ENCODE peak calls at places on chromosome 17, in four cellular contexts. G is GM12878, B is K562, C is HepG2. H is an unnamed sample.

GRCh38 chr17:19317359-19318095 is 45.0 kb downstream of the B9D1 start:
- DNase-seq in B (peak; percentile 65), C (peak; percentile 89), G (no peak), H (no peak)

GRCh38 chr17:50988427-50988826 is 122.3 kb upstream of the TOB1 start:
- DNase-seq in C (peak; percentile 23), B (no peak), G (no peak), H (no peak)

GRCh38 chr17:20010099-20010863 is 1.1 kb downstream of the SPECC1 start:
- DNase-seq in B (peak; percentile 32), C (peak; percentile 33), G (no peak), H (peak; percentile 65)

GRCh38 chr17:77959216-77959925 is 868 bp downstream of the TNRC6C start:
- DNase-seq in G (no peak), B (no peak), C (no peak), H (no peak)

GRCh38 chr17:3794890-3795757 is 5.9 kb downstream of the ITGAE start:
- DNase-seq in G (no peak), B (no peak), C (peak; percentile 78), H (peak; percentile 66)

GRCh38 chr17:21131090-21131616 is 4.4 kb downstream of the DHRS7B start:
- DNase-seq in B (no peak), C (no peak), G (no peak), H (no peak)

GRCh38 chr17:76492250-76492988 is 8.8 kb downstream of the RHBDF2 start:
- DNase-seq in G (peak; percentile 58), C (no peak), B (no peak), H (no peak)

GRCh38 chr17:14464741-14465140 is 163.9 kb downstream of the HS3ST3B1 start:
- DNase-seq in C (no peak), B (no peak), G (no peak), H (no peak)

GRCh38 chr17:42750730-42751356 is 6.0 kb upstream of the EZH1 start:
- DNase-seq in C (no peak), B (peak; percentile 42), G (no peak), H (no peak)

GRCh38 chr17:42846594-42847280 is 2.4 kb downstream of the AOC2 start:
- DNase-seq in B (no peak), G (no peak), C (peak; percentile 23), H (peak; percentile 36)

GRCh38 chr17:61400058-61400785 is 579 bp downstream of the TBX2 start:
- DNase-seq in B (no peak), G (no peak), C (no peak), H (peak; percentile 74)

GRCh38 chr17:17921192-17922082 is 50.8 kb downstream of the TOM1L2 start:
- DNase-seq in B (peak; percentile 54), C (peak; percentile 89), G (no peak), H (peak; percentile 92)

GRCh38 chr17:35104844-35105450 is 14.7 kb downstream of the RAD51D start:
- DNase-seq in C (no peak), G (no peak), B (no peak), H (no peak)

GRCh38 chr17:34581446-34582184 is 2.2 kb downstream of the TMEM132E start:
- DNase-seq in B (no peak), G (no peak), C (no peak), H (no peak)

GRCh38 chr17:76545918-76546555 is 6.2 kb downstream of the PRCD start:
- DNase-seq in B (no peak), G (no peak), C (no peak), H (no peak)

GRCh38 chr17:4304417-4305027 is 40.7 kb upstream of the ANKFY1 start:
- DNase-seq in B (peak; percentile 62), G (no peak), C (peak; percentile 41), H (peak; percentile 74)

GRCh38 chr17:8430966-8431365 is 4.7 kb upstream of the NDEL1 start:
- DNase-seq in G (no peak), B (no peak), C (no peak), H (no peak)

GRCh38 chr17:73555199-73555810 is 88.9 kb downstream of the SDK2 start:
- DNase-seq in C (no peak), B (no peak), G (no peak), H (no peak)

GRCh38 chr17:73304971-73305786 is 6.6 kb downstream of the CDC42EP4 start:
- DNase-seq in B (peak; percentile 66), G (no peak), C (no peak), H (peak; percentile 71)

GRCh38 chr17:76920364-76921139 is 52.3 kb downstream of the MGAT5B start:
- DNase-seq in G (no peak), C (no peak), B (no peak), H (no peak)

GRCh38 chr17:20225162-20226115 is 216.3 kb downstream of the SPECC1 start:
- DNase-seq in B (no peak), C (no peak), G (no peak), H (no peak)

GRCh38 chr17:8606415-8606814 is 24.1 kb downstream of the MYH10 start:
- DNase-seq in C (no peak), G (no peak), B (no peak), H (no peak)

GRCh38 chr17:78377858-78378224 is 608 bp upstream of the PGS1 start:
- DNase-seq in B (no peak), G (no peak), C (no peak), H (no peak)

GRCh38 chr17:8019161-8019560 is 16.7 kb downstream of the GUCY2D start:
- DNase-seq in G (no peak), C (no peak), B (no peak), H (no peak)

GRCh38 chr17:63495471-63495870 is 18.6 kb downstream of the ACE start:
- DNase-seq in G (no peak), C (no peak), B (no peak), H (no peak)

GRCh38 chr17:35051183-35051578 is 12.3 kb downstream of the RFFL start:
- DNase-seq in C (peak; percentile 81), G (no peak), B (peak; percentile 13), H (no peak)

GRCh38 chr17:39979021-39979660 is 1.5 kb upstream of the PSMD3 start:
- DNase-seq in B (no peak), C (no peak), G (no peak), H (peak; percentile 23)

GRCh38 chr17:14582996-14583395 is 282.1 kb downstream of the HS3ST3B1 start:
- DNase-seq in C (no peak), B (no peak), G (no peak), H (no peak)

GRCh38 chr17:49401971-49402491 is 12.7 kb downstream of the PHB1 start:
- DNase-seq in B (no peak), C (no peak), G (no peak), H (no peak)
- TF ChIP-seq CHD4 in B (no peak), C (no peak), G (no peak), H (no peak)

DNA sequence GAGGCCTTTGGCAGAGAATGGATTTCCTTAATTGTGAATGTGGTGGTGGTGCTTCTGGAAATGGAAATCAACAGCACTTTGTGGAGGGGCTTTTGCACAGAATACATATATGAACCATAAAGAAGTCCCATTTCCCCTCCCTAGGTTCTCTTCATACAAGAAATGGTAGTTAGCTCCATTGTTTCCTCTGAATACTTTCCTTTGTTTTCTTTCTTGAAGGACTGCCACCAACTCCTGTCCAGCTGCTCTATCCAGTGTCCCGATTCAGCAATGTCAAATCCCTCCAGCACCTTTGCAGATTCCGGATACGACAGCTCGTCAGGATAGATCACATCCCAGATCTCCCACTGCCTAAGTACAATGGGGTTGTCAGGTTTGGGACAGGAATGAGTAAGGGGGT is 33.2 kb upstream of the ARHGAP23 start:
- DNase-seq in G (no peak), B (no peak), C (no peak), H (no peak)
- TF ChIP-seq CHD4 in G (no peak), B (no peak), C (no peak), H (no peak)

DNA sequence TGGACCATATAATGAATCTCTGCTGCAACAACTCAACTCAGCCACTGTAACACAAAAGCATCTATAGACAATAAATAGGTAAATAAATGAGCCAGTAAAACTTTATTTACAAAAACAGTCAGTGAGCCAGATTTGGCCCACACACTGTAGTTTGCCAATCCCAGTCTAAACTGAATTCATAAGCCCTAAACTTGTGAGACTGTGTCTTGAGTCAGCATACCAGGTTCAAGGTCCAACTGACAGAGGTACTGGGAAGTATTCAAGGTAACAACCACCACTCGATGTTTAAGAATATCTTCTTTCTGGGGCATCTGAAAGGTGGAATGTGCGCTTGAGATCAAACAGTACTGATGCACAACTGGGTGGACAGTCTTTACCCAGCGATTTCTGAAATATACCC is 94.2 kb downstream of the HELZ start:
- DNase-seq in C (no peak), G (no peak), B (no peak), H (no peak)
- TF ChIP-seq CHD4 in C (no peak), G (no peak), B (no peak), H (no peak)

DNA sequence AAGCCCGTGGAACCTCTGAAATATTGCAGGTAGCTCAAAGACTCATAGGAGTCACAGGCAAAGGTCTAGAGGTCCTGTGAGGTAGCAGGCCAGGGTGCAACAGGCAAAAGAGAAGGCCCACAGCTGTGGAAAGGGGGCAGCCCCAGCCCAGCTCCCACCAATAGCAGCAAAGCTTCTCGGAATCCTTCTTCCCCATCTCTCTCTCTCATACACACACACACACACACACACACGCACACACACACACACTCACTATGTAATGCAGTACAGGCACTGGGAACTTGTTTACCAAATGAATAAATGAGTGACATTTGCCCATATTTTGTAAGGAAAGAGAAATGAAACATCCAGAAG is 16.8 kb upstream of the SUPT4H1 start:
- DNase-seq in C (no peak), G (no peak), B (no peak), H (no peak)
- TF ChIP-seq CHD4 in C (no peak), G (no peak), B (no peak), H (no peak)

GRCh38 chr17:57604771-57605733 is 140.0 kb downstream of the CCDC182 start:
- DNase-seq in B (no peak), G (peak; percentile 62), C (no peak), H (no peak)
- TF ChIP-seq CHD4 in B (no peak), G (no peak), C (no peak), H (no peak)

DNA sequence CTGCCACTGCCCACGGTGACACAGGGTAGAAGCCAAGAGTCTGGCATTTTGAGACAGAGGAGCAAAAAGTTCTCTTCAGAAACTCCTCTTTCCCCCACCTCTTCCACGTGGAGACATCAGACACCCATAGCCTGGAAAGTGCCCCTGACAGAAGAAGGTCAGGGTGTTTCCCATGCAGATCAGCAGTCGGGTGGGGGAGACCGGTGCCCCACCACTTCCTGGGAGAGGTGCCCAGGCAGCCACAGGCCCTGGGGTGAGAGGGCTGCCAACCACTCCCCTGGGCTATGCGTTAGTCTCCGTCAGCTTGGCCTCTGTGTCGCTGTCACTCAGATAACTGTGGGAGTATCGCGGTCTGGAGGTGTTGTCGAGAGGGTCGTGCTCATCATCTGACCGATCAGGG is 31.5 kb downstream of the PIPOX start:
- DNase-seq in G (no peak), C (no peak), B (no peak), H (no peak)
- TF ChIP-seq CHD4 in G (no peak), C (no peak), B (no peak), H (no peak)

GRCh38 chr17:752620-753219 is 656 bp upstream of the GEMIN4 start:
- DNase-seq in C (no peak), G (no peak), B (peak; percentile 28), H (peak; percentile 45)

GRCh38 chr17:752002-752619 is at the start of gene GEMIN4:
- DNase-seq in B (peak; percentile 88), C (peak; percentile 79), G (peak; percentile 82), H (peak; percentile 94)

GRCh38 chr17:753407-753806 is 1.3 kb upstream of the GEMIN4 start:
- DNase-seq in C (no peak), G (no peak), B (no peak), H (no peak)

GRCh38 chr17:750431-751037 is 1.5 kb downstream of the GEMIN4 start:
- DNase-seq in G (no peak), C (no peak), B (peak; percentile 9), H (no peak)

GRCh38 chr17:751269-752001 is 629 bp downstream of the GEMIN4 start:
- DNase-seq in G (no peak), B (no peak), C (no peak), H (peak; percentile 62)
- TF ChIP-seq CHD4 in G (no peak), B (no peak), C (no peak), H (no peak)

H was measured in A549.